ENCODE peak calls at places on chromosomes 7 and 10, in seven cellular contexts. One of them, this sample, is unnamed.

GRCh38 chr10:129912161-129912917 is 51.7 kb downstream of the EBF3 start:
- DNase-seq in neuronal stem cell: no peak
- DNase-seq in H9: no peak
- DNase-seq in IMR-90: peak; percentile 22
- DNase-seq in mesendoderm: peak; percentile 74
- DNase-seq in trophoblast cell: no peak
- DNase-seq in H1: no peak
- DNase-seq in this sample: no peak

GRCh38 chr7:75879771-75880184 is 944 bp downstream of the RHBDD2 start:
- DNase-seq in neuronal stem cell: no peak
- DNase-seq in H9: no peak
- DNase-seq in IMR-90: peak; percentile 78
- DNase-seq in mesendoderm: peak; percentile 67
- DNase-seq in trophoblast cell: no peak
- DNase-seq in H1: no peak
- DNase-seq in this sample: peak; percentile 69

GRCh38 chr7:24982917-24983316 is 2.9 kb upstream of the OSBPL3 start:
- DNase-seq in neuronal stem cell: no peak
- DNase-seq in H9: no peak
- DNase-seq in IMR-90: no peak
- DNase-seq in mesendoderm: peak; percentile 42
- DNase-seq in trophoblast cell: no peak
- DNase-seq in H1: no peak
- DNase-seq in this sample: no peak

GRCh38 chr10:66180651-66181318 is 745.1 kb upstream of the LRRTM3 start:
- DNase-seq in neuronal stem cell: peak; percentile 59
- DNase-seq in H9: no peak
- DNase-seq in IMR-90: peak; percentile 52
- DNase-seq in mesendoderm: peak; percentile 77
- DNase-seq in trophoblast cell: peak; percentile 7
- DNase-seq in H1: no peak
- DNase-seq in this sample: peak; percentile 59

GRCh38 chr10:121096617-121097431 is 245.7 kb downstream of the WDR11 start:
- DNase-seq in neuronal stem cell: no peak
- DNase-seq in H9: no peak
- DNase-seq in IMR-90: no peak
- DNase-seq in mesendoderm: peak; percentile 89
- DNase-seq in trophoblast cell: peak; percentile 99
- DNase-seq in H1: no peak
- DNase-seq in this sample: peak; percentile 96

GRCh38 chr10:130453036-130453720 is 317.0 kb downstream of the GLRX3 start:
- DNase-seq in neuronal stem cell: no peak
- DNase-seq in H9: peak; percentile 28
- DNase-seq in IMR-90: no peak
- DNase-seq in mesendoderm: no peak
- DNase-seq in trophoblast cell: no peak
- DNase-seq in H1: no peak
- DNase-seq in this sample: no peak

GRCh38 chr10:124717911-124718734 is 26.1 kb downstream of the FAM53B start:
- DNase-seq in neuronal stem cell: no peak
- DNase-seq in H9: no peak
- DNase-seq in IMR-90: no peak
- DNase-seq in mesendoderm: no peak
- DNase-seq in trophoblast cell: no peak
- DNase-seq in H1: no peak
- DNase-seq in this sample: peak; percentile 9

GRCh38 chr7:105648561-105649401 is 67.5 kb upstream of the EFCAB10 start:
- DNase-seq in neuronal stem cell: no peak
- DNase-seq in H9: no peak
- DNase-seq in IMR-90: no peak
- DNase-seq in mesendoderm: peak; percentile 46
- DNase-seq in trophoblast cell: no peak
- DNase-seq in H1: no peak
- DNase-seq in this sample: no peak

GRCh38 chr10:19426039-19426438 is 377.4 kb downstream of the MALRD1 start:
- DNase-seq in neuronal stem cell: no peak
- DNase-seq in H9: no peak
- DNase-seq in IMR-90: no peak
- DNase-seq in mesendoderm: no peak
- DNase-seq in trophoblast cell: no peak
- DNase-seq in H1: no peak
- DNase-seq in this sample: no peak

GRCh38 chr10:63713191-63714144 is 192.3 kb downstream of the REEP3 start:
- DNase-seq in neuronal stem cell: peak; percentile 20
- DNase-seq in H9: peak; percentile 96
- DNase-seq in IMR-90: peak; percentile 59
- DNase-seq in mesendoderm: peak; percentile 98
- DNase-seq in trophoblast cell: no peak
- DNase-seq in H1: peak; percentile 99
- DNase-seq in this sample: peak; percentile 88

GRCh38 chr7:68604516-68604915 is 993.8 kb upstream of the AUTS2 start:
- DNase-seq in neuronal stem cell: no peak
- DNase-seq in H9: no peak
- DNase-seq in IMR-90: no peak
- DNase-seq in mesendoderm: no peak
- DNase-seq in trophoblast cell: no peak
- DNase-seq in H1: no peak
- DNase-seq in this sample: no peak

GRCh38 chr7:27191081-27191715 is 6.2 kb upstream of the HOXA11 start:
- DNase-seq in neuronal stem cell: no peak
- DNase-seq in H9: peak; percentile 31
- DNase-seq in IMR-90: no peak
- DNase-seq in mesendoderm: no peak
- DNase-seq in trophoblast cell: no peak
- DNase-seq in H1: no peak
- DNase-seq in this sample: no peak

GRCh38 chr10:103630156-103630555 is 136.7 kb downstream of the NEURL1 start:
- DNase-seq in neuronal stem cell: no peak
- DNase-seq in H9: no peak
- DNase-seq in IMR-90: no peak
- DNase-seq in mesendoderm: no peak
- DNase-seq in trophoblast cell: no peak
- DNase-seq in H1: no peak
- DNase-seq in this sample: peak; percentile 15
- H3K4ac ChIP-seq in neuronal stem cell: no peak overlapping the region
- H3K4ac ChIP-seq in H9: no peak overlapping the region
- H3K4ac ChIP-seq in IMR-90: no peak overlapping the region
- H3K4ac ChIP-seq in mesendoderm: no peak overlapping the region
- H3K4ac ChIP-seq in trophoblast cell: no peak overlapping the region
- H3K4ac ChIP-seq in H1: no peak overlapping the region
- H3K4ac ChIP-seq in this sample: no peak overlapping the region

DNA sequence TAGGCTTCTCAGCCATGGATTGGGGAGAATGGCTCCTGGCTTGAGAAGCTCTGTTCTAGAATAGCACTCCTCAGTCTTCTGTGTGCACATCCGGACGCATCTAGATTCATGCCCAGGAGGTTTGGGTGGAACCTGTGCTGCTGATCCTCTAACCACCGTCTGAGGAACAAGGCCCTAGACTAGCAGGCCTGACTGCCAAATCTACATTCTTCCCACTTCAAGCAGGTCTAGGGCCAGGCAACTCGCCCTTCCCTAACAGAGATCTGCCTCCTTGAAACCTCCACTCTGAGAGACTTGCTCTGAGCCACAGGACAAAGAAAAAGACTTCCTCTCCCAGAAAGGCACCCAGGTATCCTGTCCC is 61.6 kb downstream of the KCNMA1 start:
- DNase-seq in neuronal stem cell: no peak
- DNase-seq in H9: no peak
- DNase-seq in IMR-90: no peak
- DNase-seq in mesendoderm: no peak
- DNase-seq in trophoblast cell: no peak
- DNase-seq in H1: no peak
- DNase-seq in this sample: no peak
- H3K4ac ChIP-seq in neuronal stem cell: no peak overlapping the region
- H3K4ac ChIP-seq in H9: no peak overlapping the region
- H3K4ac ChIP-seq in IMR-90: peak overlapping the region; percentile 3
- H3K4ac ChIP-seq in mesendoderm: no peak overlapping the region
- H3K4ac ChIP-seq in trophoblast cell: no peak overlapping the region
- H3K4ac ChIP-seq in H1: no peak overlapping the region
- H3K4ac ChIP-seq in this sample: no peak overlapping the region

GRCh38 chr7:1578513-1578912 is 8.7 kb upstream of the PSMG3 start:
- DNase-seq in neuronal stem cell: no peak
- DNase-seq in H9: no peak
- DNase-seq in IMR-90: no peak
- DNase-seq in mesendoderm: no peak
- DNase-seq in trophoblast cell: no peak
- DNase-seq in H1: no peak
- DNase-seq in this sample: no peak

GRCh38 chr7:1575809-1576208 is 6.0 kb upstream of the PSMG3 start:
- DNase-seq in neuronal stem cell: no peak
- DNase-seq in H9: no peak
- DNase-seq in IMR-90: no peak
- DNase-seq in mesendoderm: no peak
- DNase-seq in trophoblast cell: no peak
- DNase-seq in H1: no peak
- DNase-seq in this sample: no peak

GRCh38 chr7:1580422-1581030 is 10.7 kb upstream of the PSMG3 start:
- DNase-seq in neuronal stem cell: no peak
- DNase-seq in H9: no peak
- DNase-seq in IMR-90: no peak
- DNase-seq in mesendoderm: peak; percentile 45
- DNase-seq in trophoblast cell: no peak
- DNase-seq in H1: no peak
- DNase-seq in this sample: no peak

GRCh38 chr7:1576521-1577253 is 6.9 kb upstream of the PSMG3 start:
- DNase-seq in neuronal stem cell: no peak
- DNase-seq in H9: peak; percentile 92
- DNase-seq in IMR-90: no peak
- DNase-seq in mesendoderm: peak; percentile 96
- DNase-seq in trophoblast cell: no peak
- DNase-seq in H1: peak; percentile 79
- DNase-seq in this sample: no peak

GRCh38 chr7:1579481-1580421 is 9.9 kb upstream of the PSMG3 start:
- DNase-seq in neuronal stem cell: peak; percentile 70
- DNase-seq in H9: peak; percentile 94
- DNase-seq in IMR-90: peak; percentile 32
- DNase-seq in mesendoderm: peak; percentile 87
- DNase-seq in trophoblast cell: peak; percentile 65
- DNase-seq in H1: peak; percentile 74
- DNase-seq in this sample: peak; percentile 63
- H3K4ac ChIP-seq in neuronal stem cell: no peak overlapping the region
- H3K4ac ChIP-seq in H9: no peak overlapping the region
- H3K4ac ChIP-seq in IMR-90: no peak overlapping the region
- H3K4ac ChIP-seq in mesendoderm: no peak overlapping the region
- H3K4ac ChIP-seq in trophoblast cell: no peak overlapping the region
- H3K4ac ChIP-seq in H1: no peak overlapping the region
- H3K4ac ChIP-seq in this sample: no peak overlapping the region

GRCh38 chr7:45670227-45670626 is 96.1 kb downstream of the ADCY1 start:
- DNase-seq in neuronal stem cell: no peak
- DNase-seq in H9: peak; percentile 12
- DNase-seq in IMR-90: no peak
- DNase-seq in mesendoderm: no peak
- DNase-seq in trophoblast cell: no peak
- DNase-seq in H1: no peak
- DNase-seq in this sample: no peak
- H3K4ac ChIP-seq in neuronal stem cell: no peak overlapping the region
- H3K4ac ChIP-seq in H9: no peak overlapping the region
- H3K4ac ChIP-seq in IMR-90: no peak overlapping the region
- H3K4ac ChIP-seq in mesendoderm: no peak overlapping the region
- H3K4ac ChIP-seq in trophoblast cell: no peak overlapping the region
- H3K4ac ChIP-seq in H1: no peak overlapping the region
- H3K4ac ChIP-seq in this sample: no peak overlapping the region

GRCh38 chr7:20535541-20535940 is 79.9 kb upstream of the ABCB5 start:
- DNase-seq in neuronal stem cell: no peak
- DNase-seq in H9: no peak
- DNase-seq in IMR-90: no peak
- DNase-seq in mesendoderm: no peak
- DNase-seq in trophoblast cell: no peak
- DNase-seq in H1: no peak
- DNase-seq in this sample: no peak
- H3K4ac ChIP-seq in neuronal stem cell: no peak overlapping the region
- H3K4ac ChIP-seq in H9: no peak overlapping the region
- H3K4ac ChIP-seq in IMR-90: no peak overlapping the region
- H3K4ac ChIP-seq in mesendoderm: no peak overlapping the region
- H3K4ac ChIP-seq in trophoblast cell: no peak overlapping the region
- H3K4ac ChIP-seq in H1: no peak overlapping the region
- H3K4ac ChIP-seq in this sample: no peak overlapping the region

DNA sequence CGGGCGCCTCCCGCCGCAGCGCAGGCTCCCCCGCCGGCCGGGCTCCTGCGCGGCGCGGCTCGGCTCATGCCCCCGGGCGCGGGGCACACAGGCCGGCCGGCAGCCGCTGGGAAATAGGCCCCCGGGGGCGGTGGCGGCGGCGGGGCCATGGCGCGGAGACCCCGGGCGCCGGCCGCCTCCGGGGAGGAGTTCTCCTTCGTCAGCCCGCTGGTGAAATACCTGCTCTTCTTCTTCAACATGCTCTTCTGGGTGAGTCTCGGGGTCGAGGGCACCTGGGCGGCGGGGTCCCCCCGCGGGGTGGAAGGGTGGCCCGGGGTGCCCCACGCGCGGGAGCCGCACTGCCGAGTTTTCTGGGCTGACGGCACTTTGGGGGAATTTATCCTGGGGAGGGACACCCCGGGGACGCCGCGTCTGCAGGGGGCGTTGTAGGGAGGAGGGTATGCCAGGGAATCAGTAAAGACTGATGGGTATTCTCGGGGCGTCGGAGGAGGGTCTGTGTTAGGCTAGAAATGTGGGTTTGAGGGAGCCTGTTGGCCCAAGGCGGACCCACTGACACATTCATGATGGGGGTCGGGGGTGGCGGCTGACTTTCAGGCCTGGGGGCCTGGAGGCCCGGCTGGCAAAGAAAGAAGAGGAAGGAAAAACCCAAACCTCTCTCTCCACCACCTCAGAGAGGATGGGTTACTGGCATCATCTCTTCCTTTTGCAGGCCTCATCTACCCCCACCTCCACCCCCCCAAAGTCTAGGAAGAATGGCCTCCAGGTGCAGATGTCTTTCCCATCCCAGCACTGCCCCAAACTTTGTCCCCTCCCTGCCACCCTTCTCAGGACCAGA is 544 bp downstream of the TSPAN33 start:
- DNase-seq in neuronal stem cell: no peak
- DNase-seq in H9: no peak
- DNase-seq in IMR-90: no peak
- DNase-seq in mesendoderm: no peak
- DNase-seq in trophoblast cell: no peak
- DNase-seq in H1: no peak
- DNase-seq in this sample: no peak
- H3K4ac ChIP-seq in neuronal stem cell: no peak overlapping the region
- H3K4ac ChIP-seq in H9: no peak overlapping the region
- H3K4ac ChIP-seq in IMR-90: no peak overlapping the region
- H3K4ac ChIP-seq in mesendoderm: no peak overlapping the region
- H3K4ac ChIP-seq in trophoblast cell: no peak overlapping the region
- H3K4ac ChIP-seq in H1: no peak overlapping the region
- H3K4ac ChIP-seq in this sample: no peak overlapping the region

GRCh38 chr10:62653254-62653653 is 151.3 kb upstream of the ADO start:
- DNase-seq in neuronal stem cell: no peak
- DNase-seq in H9: no peak
- DNase-seq in IMR-90: no peak
- DNase-seq in mesendoderm: no peak
- DNase-seq in trophoblast cell: no peak
- DNase-seq in H1: no peak
- DNase-seq in this sample: no peak
- H3K4ac ChIP-seq in neuronal stem cell: no peak overlapping the region
- H3K4ac ChIP-seq in H9: no peak overlapping the region
- H3K4ac ChIP-seq in IMR-90: no peak overlapping the region
- H3K4ac ChIP-seq in mesendoderm: no peak overlapping the region
- H3K4ac ChIP-seq in trophoblast cell: no peak overlapping the region
- H3K4ac ChIP-seq in H1: no peak overlapping the region
- H3K4ac ChIP-seq in this sample: no peak overlapping the region

This sample was measured in mesenchymal stem cell.